ENCODE peak calls at places on chromosomes 1 and 21, in eight cellular contexts. One of them, this sample, is unnamed.

GRCh38 chr1:74780600-74780999 is 47.6 kb downstream of the TYW3 start:
- DNase-seq in effector CD8-positive, alpha-beta T cell: no peak
- DNase-seq in RPMI8226: no peak
- DNase-seq in astrocyte of the hippocampus: peak; percentile 70
- DNase-seq in stimulated activated naive CD8-positive, alpha-beta T cell treated with anti-CD3 and anti-CD28 coated beads, Interleukin-15, Interleukin-2, amounts not matched to agents 100 U/mL and 50 U/mL, for 24 hours: no peak
- DNase-seq in GM23248: no peak
- DNase-seq in activated CD8-positive, alpha-beta memory T cell treated with anti-CD3 and anti-CD28 coated beads, Interleukin-2, amount 50 U/mL, for 4 hours: no peak
- DNase-seq in EH: no peak
- DNase-seq in this sample: no peak

GRCh38 chr21:37257967-37258877 is 8.9 kb downstream of the VPS26C start:
- DNase-seq in GM23248: peak; percentile 84
- DNase-seq in RPMI8226: peak; percentile 94
- DNase-seq in activated CD8-positive, alpha-beta memory T cell treated with anti-CD3 and anti-CD28 coated beads, Interleukin-2, amount 50 U/mL, for 4 hours: peak; percentile 74
- DNase-seq in astrocyte of the hippocampus: peak; percentile 78
- DNase-seq in EH: peak; percentile 65
- DNase-seq in stimulated activated naive CD8-positive, alpha-beta T cell treated with anti-CD3 and anti-CD28 coated beads, Interleukin-15, Interleukin-2, amounts not matched to agents 100 U/mL and 50 U/mL, for 24 hours: peak; percentile 85
- DNase-seq in effector CD8-positive, alpha-beta T cell: peak; percentile 77
- DNase-seq in this sample: peak; percentile 82

GRCh38 chr1:26349196-26349885 is 4.6 kb downstream of the CRYBG2 start:
- DNase-seq in stimulated activated naive CD8-positive, alpha-beta T cell treated with anti-CD3 and anti-CD28 coated beads, Interleukin-15, Interleukin-2, amounts not matched to agents 100 U/mL and 50 U/mL, for 24 hours: no peak
- DNase-seq in effector CD8-positive, alpha-beta T cell: no peak
- DNase-seq in GM23248: peak; percentile 82
- DNase-seq in activated CD8-positive, alpha-beta memory T cell treated with anti-CD3 and anti-CD28 coated beads, Interleukin-2, amount 50 U/mL, for 4 hours: no peak
- DNase-seq in EH: peak; percentile 90
- DNase-seq in RPMI8226: no peak
- DNase-seq in astrocyte of the hippocampus: peak; percentile 33
- DNase-seq in this sample: no peak

GRCh38 chr1:154863702-154864174 is 6.3 kb downstream of the KCNN3 start:
- DNase-seq in GM23248: peak; percentile 61
- DNase-seq in RPMI8226: peak; percentile 54
- DNase-seq in effector CD8-positive, alpha-beta T cell: no peak
- DNase-seq in EH: peak; percentile 75
- DNase-seq in activated CD8-positive, alpha-beta memory T cell treated with anti-CD3 and anti-CD28 coated beads, Interleukin-2, amount 50 U/mL, for 4 hours: peak; percentile 31
- DNase-seq in astrocyte of the hippocampus: peak; percentile 70
- DNase-seq in stimulated activated naive CD8-positive, alpha-beta T cell treated with anti-CD3 and anti-CD28 coated beads, Interleukin-15, Interleukin-2, amounts not matched to agents 100 U/mL and 50 U/mL, for 24 hours: peak; percentile 54
- DNase-seq in this sample: no peak

GRCh38 chr1:24048205-24048869 is 63.6 kb downstream of the MYOM3 start:
- DNase-seq in astrocyte of the hippocampus: peak; percentile 29
- DNase-seq in stimulated activated naive CD8-positive, alpha-beta T cell treated with anti-CD3 and anti-CD28 coated beads, Interleukin-15, Interleukin-2, amounts not matched to agents 100 U/mL and 50 U/mL, for 24 hours: no peak
- DNase-seq in effector CD8-positive, alpha-beta T cell: no peak
- DNase-seq in RPMI8226: no peak
- DNase-seq in activated CD8-positive, alpha-beta memory T cell treated with anti-CD3 and anti-CD28 coated beads, Interleukin-2, amount 50 U/mL, for 4 hours: no peak
- DNase-seq in EH: peak; percentile 38
- DNase-seq in GM23248: peak; percentile 12
- DNase-seq in this sample: no peak

GRCh38 chr1:167973832-167974231 is 37.0 kb upstream of the MPC2 start:
- DNase-seq in stimulated activated naive CD8-positive, alpha-beta T cell treated with anti-CD3 and anti-CD28 coated beads, Interleukin-15, Interleukin-2, amounts not matched to agents 100 U/mL and 50 U/mL, for 24 hours: no peak
- DNase-seq in effector CD8-positive, alpha-beta T cell: no peak
- DNase-seq in RPMI8226: peak; percentile 6
- DNase-seq in astrocyte of the hippocampus: no peak
- DNase-seq in EH: no peak
- DNase-seq in GM23248: no peak
- DNase-seq in activated CD8-positive, alpha-beta memory T cell treated with anti-CD3 and anti-CD28 coated beads, Interleukin-2, amount 50 U/mL, for 4 hours: no peak
- DNase-seq in this sample: no peak

GRCh38 chr1:5110508-5110907 is 456.1 kb downstream of the AJAP1 start:
- DNase-seq in stimulated activated naive CD8-positive, alpha-beta T cell treated with anti-CD3 and anti-CD28 coated beads, Interleukin-15, Interleukin-2, amounts not matched to agents 100 U/mL and 50 U/mL, for 24 hours: no peak
- DNase-seq in GM23248: no peak
- DNase-seq in activated CD8-positive, alpha-beta memory T cell treated with anti-CD3 and anti-CD28 coated beads, Interleukin-2, amount 50 U/mL, for 4 hours: no peak
- DNase-seq in effector CD8-positive, alpha-beta T cell: no peak
- DNase-seq in astrocyte of the hippocampus: no peak
- DNase-seq in EH: no peak
- DNase-seq in RPMI8226: no peak
- DNase-seq in this sample: no peak

GRCh38 chr1:91730781-91731732 is 154.9 kb downstream of the TGFBR3 start:
- DNase-seq in activated CD8-positive, alpha-beta memory T cell treated with anti-CD3 and anti-CD28 coated beads, Interleukin-2, amount 50 U/mL, for 4 hours: no peak
- DNase-seq in GM23248: peak; percentile 66
- DNase-seq in effector CD8-positive, alpha-beta T cell: no peak
- DNase-seq in EH: no peak
- DNase-seq in RPMI8226: peak; percentile 74
- DNase-seq in stimulated activated naive CD8-positive, alpha-beta T cell treated with anti-CD3 and anti-CD28 coated beads, Interleukin-15, Interleukin-2, amounts not matched to agents 100 U/mL and 50 U/mL, for 24 hours: peak; percentile 46
- DNase-seq in astrocyte of the hippocampus: peak; percentile 48
- DNase-seq in this sample: peak; percentile 90

GRCh38 chr1:109788695-109789521 is 25.2 kb upstream of the EPS8L3 start:
- DNase-seq in effector CD8-positive, alpha-beta T cell: no peak
- DNase-seq in astrocyte of the hippocampus: no peak
- DNase-seq in stimulated activated naive CD8-positive, alpha-beta T cell treated with anti-CD3 and anti-CD28 coated beads, Interleukin-15, Interleukin-2, amounts not matched to agents 100 U/mL and 50 U/mL, for 24 hours: no peak
- DNase-seq in GM23248: peak; percentile 50
- DNase-seq in activated CD8-positive, alpha-beta memory T cell treated with anti-CD3 and anti-CD28 coated beads, Interleukin-2, amount 50 U/mL, for 4 hours: no peak
- DNase-seq in RPMI8226: peak; percentile 66
- DNase-seq in EH: no peak
- DNase-seq in this sample: no peak

GRCh38 chr1:3418600-3418999 is 35.9 kb upstream of the ARHGEF16 start:
- DNase-seq in activated CD8-positive, alpha-beta memory T cell treated with anti-CD3 and anti-CD28 coated beads, Interleukin-2, amount 50 U/mL, for 4 hours: no peak
- DNase-seq in RPMI8226: no peak
- DNase-seq in effector CD8-positive, alpha-beta T cell: no peak
- DNase-seq in stimulated activated naive CD8-positive, alpha-beta T cell treated with anti-CD3 and anti-CD28 coated beads, Interleukin-15, Interleukin-2, amounts not matched to agents 100 U/mL and 50 U/mL, for 24 hours: no peak
- DNase-seq in astrocyte of the hippocampus: no peak
- DNase-seq in GM23248: no peak
- DNase-seq in EH: no peak
- DNase-seq in this sample: no peak

GRCh38 chr1:179706339-179706941 is 36.7 kb upstream of the FAM163A start:
- DNase-seq in stimulated activated naive CD8-positive, alpha-beta T cell treated with anti-CD3 and anti-CD28 coated beads, Interleukin-15, Interleukin-2, amounts not matched to agents 100 U/mL and 50 U/mL, for 24 hours: peak; percentile 68
- DNase-seq in RPMI8226: peak; percentile 71
- DNase-seq in GM23248: peak; percentile 70
- DNase-seq in EH: peak; percentile 70
- DNase-seq in activated CD8-positive, alpha-beta memory T cell treated with anti-CD3 and anti-CD28 coated beads, Interleukin-2, amount 50 U/mL, for 4 hours: peak; percentile 46
- DNase-seq in effector CD8-positive, alpha-beta T cell: peak; percentile 36
- DNase-seq in astrocyte of the hippocampus: peak; percentile 77
- DNase-seq in this sample: no peak

GRCh38 chr1:27133990-27134389 is 20.9 kb downstream of the SLC9A1 start:
- DNase-seq in GM23248: no peak
- DNase-seq in astrocyte of the hippocampus: no peak
- DNase-seq in effector CD8-positive, alpha-beta T cell: no peak
- DNase-seq in EH: no peak
- DNase-seq in RPMI8226: no peak
- DNase-seq in stimulated activated naive CD8-positive, alpha-beta T cell treated with anti-CD3 and anti-CD28 coated beads, Interleukin-15, Interleukin-2, amounts not matched to agents 100 U/mL and 50 U/mL, for 24 hours: no peak
- DNase-seq in activated CD8-positive, alpha-beta memory T cell treated with anti-CD3 and anti-CD28 coated beads, Interleukin-2, amount 50 U/mL, for 4 hours: no peak
- DNase-seq in this sample: no peak

GRCh38 chr1:161198877-161199431 is at the start of gene ADAMTS4:
- DNase-seq in stimulated activated naive CD8-positive, alpha-beta T cell treated with anti-CD3 and anti-CD28 coated beads, Interleukin-15, Interleukin-2, amounts not matched to agents 100 U/mL and 50 U/mL, for 24 hours: no peak
- DNase-seq in effector CD8-positive, alpha-beta T cell: no peak
- DNase-seq in RPMI8226: no peak
- DNase-seq in EH: peak; percentile 95
- DNase-seq in astrocyte of the hippocampus: no peak
- DNase-seq in activated CD8-positive, alpha-beta memory T cell treated with anti-CD3 and anti-CD28 coated beads, Interleukin-2, amount 50 U/mL, for 4 hours: no peak
- DNase-seq in GM23248: peak; percentile 91
- DNase-seq in this sample: peak; percentile 15

GRCh38 chr1:47181095-47181954 is 8.5 kb downstream of the PDZK1IP1 start:
- DNase-seq in effector CD8-positive, alpha-beta T cell: no peak
- DNase-seq in astrocyte of the hippocampus: no peak
- DNase-seq in stimulated activated naive CD8-positive, alpha-beta T cell treated with anti-CD3 and anti-CD28 coated beads, Interleukin-15, Interleukin-2, amounts not matched to agents 100 U/mL and 50 U/mL, for 24 hours: no peak
- DNase-seq in EH: no peak
- DNase-seq in GM23248: no peak
- DNase-seq in RPMI8226: no peak
- DNase-seq in activated CD8-positive, alpha-beta memory T cell treated with anti-CD3 and anti-CD28 coated beads, Interleukin-2, amount 50 U/mL, for 4 hours: no peak
- DNase-seq in this sample: no peak

GRCh38 chr1:43706598-43707190 is 642 bp upstream of the ST3GAL3 start:
- DNase-seq in GM23248: peak; percentile 57
- DNase-seq in activated CD8-positive, alpha-beta memory T cell treated with anti-CD3 and anti-CD28 coated beads, Interleukin-2, amount 50 U/mL, for 4 hours: peak; percentile 24
- DNase-seq in EH: peak; percentile 35
- DNase-seq in RPMI8226: peak; percentile 65
- DNase-seq in astrocyte of the hippocampus: peak; percentile 49
- DNase-seq in effector CD8-positive, alpha-beta T cell: no peak
- DNase-seq in stimulated activated naive CD8-positive, alpha-beta T cell treated with anti-CD3 and anti-CD28 coated beads, Interleukin-15, Interleukin-2, amounts not matched to agents 100 U/mL and 50 U/mL, for 24 hours: peak; percentile 34
- DNase-seq in this sample: no peak

GRCh38 chr1:153633161-153633746 is 612 bp upstream of the CHTOP start:
- DNase-seq in EH: peak; percentile 13
- DNase-seq in GM23248: no peak
- DNase-seq in stimulated activated naive CD8-positive, alpha-beta T cell treated with anti-CD3 and anti-CD28 coated beads, Interleukin-15, Interleukin-2, amounts not matched to agents 100 U/mL and 50 U/mL, for 24 hours: no peak
- DNase-seq in effector CD8-positive, alpha-beta T cell: no peak
- DNase-seq in astrocyte of the hippocampus: no peak
- DNase-seq in activated CD8-positive, alpha-beta memory T cell treated with anti-CD3 and anti-CD28 coated beads, Interleukin-2, amount 50 U/mL, for 4 hours: no peak
- DNase-seq in RPMI8226: no peak
- DNase-seq in this sample: no peak

GRCh38 chr1:102550729-102551384 is 554.1 kb upstream of the OLFM3 start:
- DNase-seq in astrocyte of the hippocampus: peak; percentile 20
- DNase-seq in activated CD8-positive, alpha-beta memory T cell treated with anti-CD3 and anti-CD28 coated beads, Interleukin-2, amount 50 U/mL, for 4 hours: no peak
- DNase-seq in RPMI8226: peak; percentile 31
- DNase-seq in effector CD8-positive, alpha-beta T cell: no peak
- DNase-seq in GM23248: peak; percentile 62
- DNase-seq in stimulated activated naive CD8-positive, alpha-beta T cell treated with anti-CD3 and anti-CD28 coated beads, Interleukin-15, Interleukin-2, amounts not matched to agents 100 U/mL and 50 U/mL, for 24 hours: peak; percentile 5
- DNase-seq in EH: peak; percentile 53
- DNase-seq in this sample: no peak

GRCh38 chr1:246532519-246532918 is 25.4 kb upstream of the SMYD3 start:
- DNase-seq in activated CD8-positive, alpha-beta memory T cell treated with anti-CD3 and anti-CD28 coated beads, Interleukin-2, amount 50 U/mL, for 4 hours: no peak
- DNase-seq in GM23248: peak; percentile 4
- DNase-seq in stimulated activated naive CD8-positive, alpha-beta T cell treated with anti-CD3 and anti-CD28 coated beads, Interleukin-15, Interleukin-2, amounts not matched to agents 100 U/mL and 50 U/mL, for 24 hours: no peak
- DNase-seq in RPMI8226: no peak
- DNase-seq in effector CD8-positive, alpha-beta T cell: no peak
- DNase-seq in astrocyte of the hippocampus: no peak
- DNase-seq in EH: peak; percentile 11
- DNase-seq in this sample: no peak

GRCh38 chr1:47424336-47424982 is 8.4 kb downstream of the FOXE3 start:
- DNase-seq in stimulated activated naive CD8-positive, alpha-beta T cell treated with anti-CD3 and anti-CD28 coated beads, Interleukin-15, Interleukin-2, amounts not matched to agents 100 U/mL and 50 U/mL, for 24 hours: no peak
- DNase-seq in EH: peak; percentile 76
- DNase-seq in effector CD8-positive, alpha-beta T cell: no peak
- DNase-seq in activated CD8-positive, alpha-beta memory T cell treated with anti-CD3 and anti-CD28 coated beads, Interleukin-2, amount 50 U/mL, for 4 hours: no peak
- DNase-seq in GM23248: peak; percentile 81
- DNase-seq in astrocyte of the hippocampus: peak; percentile 73
- DNase-seq in RPMI8226: peak; percentile 43
- DNase-seq in this sample: no peak

GRCh38 chr1:84620720-84621313 is 46.6 kb upstream of the CTBS start:
- DNase-seq in astrocyte of the hippocampus: peak; percentile 92
- DNase-seq in GM23248: peak; percentile 87
- DNase-seq in EH: peak; percentile 72
- DNase-seq in activated CD8-positive, alpha-beta memory T cell treated with anti-CD3 and anti-CD28 coated beads, Interleukin-2, amount 50 U/mL, for 4 hours: peak; percentile 75
- DNase-seq in effector CD8-positive, alpha-beta T cell: peak; percentile 72
- DNase-seq in stimulated activated naive CD8-positive, alpha-beta T cell treated with anti-CD3 and anti-CD28 coated beads, Interleukin-15, Interleukin-2, amounts not matched to agents 100 U/mL and 50 U/mL, for 24 hours: peak; percentile 87
- DNase-seq in RPMI8226: peak; percentile 76
- DNase-seq in this sample: peak; percentile 84

GRCh38 chr1:65418522-65419185 is 1.8 kb upstream of the LEPR start:
- DNase-seq in stimulated activated naive CD8-positive, alpha-beta T cell treated with anti-CD3 and anti-CD28 coated beads, Interleukin-15, Interleukin-2, amounts not matched to agents 100 U/mL and 50 U/mL, for 24 hours: no peak
- DNase-seq in RPMI8226: no peak
- DNase-seq in effector CD8-positive, alpha-beta T cell: no peak
- DNase-seq in activated CD8-positive, alpha-beta memory T cell treated with anti-CD3 and anti-CD28 coated beads, Interleukin-2, amount 50 U/mL, for 4 hours: no peak
- DNase-seq in GM23248: peak; percentile 22
- DNase-seq in EH: peak; percentile 30
- DNase-seq in astrocyte of the hippocampus: no peak
- DNase-seq in this sample: no peak

GRCh38 chr1:208652300-208653160 is 408.3 kb upstream of the PLXNA2 start:
- DNase-seq in activated CD8-positive, alpha-beta memory T cell treated with anti-CD3 and anti-CD28 coated beads, Interleukin-2, amount 50 U/mL, for 4 hours: no peak
- DNase-seq in astrocyte of the hippocampus: peak; percentile 87
- DNase-seq in effector CD8-positive, alpha-beta T cell: no peak
- DNase-seq in EH: peak; percentile 78
- DNase-seq in stimulated activated naive CD8-positive, alpha-beta T cell treated with anti-CD3 and anti-CD28 coated beads, Interleukin-15, Interleukin-2, amounts not matched to agents 100 U/mL and 50 U/mL, for 24 hours: peak; percentile 10
- DNase-seq in GM23248: peak; percentile 76
- DNase-seq in RPMI8226: peak; percentile 67
- DNase-seq in this sample: no peak

GRCh38 chr1:180309338-180309737 is 79.3 kb downstream of the LHX4 start:
- DNase-seq in GM23248: peak; percentile 73
- DNase-seq in RPMI8226: no peak
- DNase-seq in astrocyte of the hippocampus: peak; percentile 65
- DNase-seq in stimulated activated naive CD8-positive, alpha-beta T cell treated with anti-CD3 and anti-CD28 coated beads, Interleukin-15, Interleukin-2, amounts not matched to agents 100 U/mL and 50 U/mL, for 24 hours: no peak
- DNase-seq in activated CD8-positive, alpha-beta memory T cell treated with anti-CD3 and anti-CD28 coated beads, Interleukin-2, amount 50 U/mL, for 4 hours: no peak
- DNase-seq in EH: peak; percentile 73
- DNase-seq in effector CD8-positive, alpha-beta T cell: no peak
- DNase-seq in this sample: no peak

GRCh38 chr1:154463512-154463990 is 38.5 kb upstream of the TDRD10 start:
- DNase-seq in GM23248: peak; percentile 17
- DNase-seq in stimulated activated naive CD8-positive, alpha-beta T cell treated with anti-CD3 and anti-CD28 coated beads, Interleukin-15, Interleukin-2, amounts not matched to agents 100 U/mL and 50 U/mL, for 24 hours: peak; percentile 51
- DNase-seq in effector CD8-positive, alpha-beta T cell: peak; percentile 15
- DNase-seq in RPMI8226: no peak
- DNase-seq in EH: peak; percentile 63
- DNase-seq in astrocyte of the hippocampus: no peak
- DNase-seq in activated CD8-positive, alpha-beta memory T cell treated with anti-CD3 and anti-CD28 coated beads, Interleukin-2, amount 50 U/mL, for 4 hours: peak; percentile 53
- DNase-seq in this sample: peak; percentile 84

GRCh38 chr1:46202975-46203737 is at the start of gene LURAP1:
- DNase-seq in EH: peak; percentile 76
- DNase-seq in stimulated activated naive CD8-positive, alpha-beta T cell treated with anti-CD3 and anti-CD28 coated beads, Interleukin-15, Interleukin-2, amounts not matched to agents 100 U/mL and 50 U/mL, for 24 hours: peak; percentile 58
- DNase-seq in effector CD8-positive, alpha-beta T cell: no peak
- DNase-seq in GM23248: peak; percentile 80
- DNase-seq in astrocyte of the hippocampus: peak; percentile 85
- DNase-seq in RPMI8226: peak; percentile 41
- DNase-seq in activated CD8-positive, alpha-beta memory T cell treated with anti-CD3 and anti-CD28 coated beads, Interleukin-2, amount 50 U/mL, for 4 hours: peak; percentile 63
- DNase-seq in this sample: no peak

GRCh38 chr1:60989745-60990718 is 92.3 kb upstream of the NFIA start:
- DNase-seq in EH: peak; percentile 94
- DNase-seq in effector CD8-positive, alpha-beta T cell: no peak
- DNase-seq in astrocyte of the hippocampus: peak; percentile 83
- DNase-seq in activated CD8-positive, alpha-beta memory T cell treated with anti-CD3 and anti-CD28 coated beads, Interleukin-2, amount 50 U/mL, for 4 hours: no peak
- DNase-seq in RPMI8226: no peak
- DNase-seq in GM23248: peak; percentile 87
- DNase-seq in stimulated activated naive CD8-positive, alpha-beta T cell treated with anti-CD3 and anti-CD28 coated beads, Interleukin-15, Interleukin-2, amounts not matched to agents 100 U/mL and 50 U/mL, for 24 hours: no peak
- DNase-seq in this sample: no peak

GRCh38 chr1:153070243-153070642 is 1.2 kb downstream of the SPRR2B start:
- DNase-seq in GM23248: no peak
- DNase-seq in effector CD8-positive, alpha-beta T cell: no peak
- DNase-seq in stimulated activated naive CD8-positive, alpha-beta T cell treated with anti-CD3 and anti-CD28 coated beads, Interleukin-15, Interleukin-2, amounts not matched to agents 100 U/mL and 50 U/mL, for 24 hours: no peak
- DNase-seq in RPMI8226: no peak
- DNase-seq in astrocyte of the hippocampus: no peak
- DNase-seq in activated CD8-positive, alpha-beta memory T cell treated with anti-CD3 and anti-CD28 coated beads, Interleukin-2, amount 50 U/mL, for 4 hours: no peak
- DNase-seq in EH: no peak
- DNase-seq in this sample: no peak

GRCh38 chr1:178494569-178494971 is 2.2 kb downstream of the CLEC20A start:
- DNase-seq in GM23248: no peak
- DNase-seq in effector CD8-positive, alpha-beta T cell: no peak
- DNase-seq in activated CD8-positive, alpha-beta memory T cell treated with anti-CD3 and anti-CD28 coated beads, Interleukin-2, amount 50 U/mL, for 4 hours: no peak
- DNase-seq in stimulated activated naive CD8-positive, alpha-beta T cell treated with anti-CD3 and anti-CD28 coated beads, Interleukin-15, Interleukin-2, amounts not matched to agents 100 U/mL and 50 U/mL, for 24 hours: no peak
- DNase-seq in astrocyte of the hippocampus: no peak
- DNase-seq in EH: no peak
- DNase-seq in RPMI8226: no peak
- DNase-seq in this sample: peak; percentile 29

GRCh38 chr1:192904438-192904895 is 95.6 kb downstream of the RGS2 start:
- DNase-seq in RPMI8226: no peak
- DNase-seq in GM23248: peak; percentile 81
- DNase-seq in stimulated activated naive CD8-positive, alpha-beta T cell treated with anti-CD3 and anti-CD28 coated beads, Interleukin-15, Interleukin-2, amounts not matched to agents 100 U/mL and 50 U/mL, for 24 hours: no peak
- DNase-seq in EH: peak; percentile 80
- DNase-seq in effector CD8-positive, alpha-beta T cell: no peak
- DNase-seq in astrocyte of the hippocampus: peak; percentile 91
- DNase-seq in activated CD8-positive, alpha-beta memory T cell treated with anti-CD3 and anti-CD28 coated beads, Interleukin-2, amount 50 U/mL, for 4 hours: no peak
- DNase-seq in this sample: no peak

GRCh38 chr1:96464159-96464558 is 257.4 kb upstream of the PTBP2 start:
- DNase-seq in astrocyte of the hippocampus: peak; percentile 12
- DNase-seq in activated CD8-positive, alpha-beta memory T cell treated with anti-CD3 and anti-CD28 coated beads, Interleukin-2, amount 50 U/mL, for 4 hours: no peak
- DNase-seq in effector CD8-positive, alpha-beta T cell: no peak
- DNase-seq in EH: no peak
- DNase-seq in RPMI8226: no peak
- DNase-seq in GM23248: no peak
- DNase-seq in stimulated activated naive CD8-positive, alpha-beta T cell treated with anti-CD3 and anti-CD28 coated beads, Interleukin-15, Interleukin-2, amounts not matched to agents 100 U/mL and 50 U/mL, for 24 hours: no peak
- DNase-seq in this sample: no peak

GRCh38 chr1:34858901-34859441 is 578 bp downstream of the SMIM12 start:
- DNase-seq in activated CD8-positive, alpha-beta memory T cell treated with anti-CD3 and anti-CD28 coated beads, Interleukin-2, amount 50 U/mL, for 4 hours: peak; percentile 54
- DNase-seq in GM23248: peak; percentile 74
- DNase-seq in stimulated activated naive CD8-positive, alpha-beta T cell treated with anti-CD3 and anti-CD28 coated beads, Interleukin-15, Interleukin-2, amounts not matched to agents 100 U/mL and 50 U/mL, for 24 hours: peak; percentile 48
- DNase-seq in RPMI8226: peak; percentile 31
- DNase-seq in effector CD8-positive, alpha-beta T cell: no peak
- DNase-seq in EH: peak; percentile 53
- DNase-seq in astrocyte of the hippocampus: peak; percentile 56
- DNase-seq in this sample: no peak

GRCh38 chr1:66999640-67000400 is 54.1 kb downstream of the SLC35D1 start:
- DNase-seq in effector CD8-positive, alpha-beta T cell: no peak
- DNase-seq in astrocyte of the hippocampus: no peak
- DNase-seq in stimulated activated naive CD8-positive, alpha-beta T cell treated with anti-CD3 and anti-CD28 coated beads, Interleukin-15, Interleukin-2, amounts not matched to agents 100 U/mL and 50 U/mL, for 24 hours: no peak
- DNase-seq in activated CD8-positive, alpha-beta memory T cell treated with anti-CD3 and anti-CD28 coated beads, Interleukin-2, amount 50 U/mL, for 4 hours: no peak
- DNase-seq in GM23248: no peak
- DNase-seq in EH: no peak
- DNase-seq in RPMI8226: no peak
- DNase-seq in this sample: no peak

GRCh38 chr1:115329965-115330364 is 8.1 kb downstream of the NGF start:
- DNase-seq in EH: peak; percentile 94
- DNase-seq in activated CD8-positive, alpha-beta memory T cell treated with anti-CD3 and anti-CD28 coated beads, Interleukin-2, amount 50 U/mL, for 4 hours: no peak
- DNase-seq in astrocyte of the hippocampus: peak; percentile 37
- DNase-seq in stimulated activated naive CD8-positive, alpha-beta T cell treated with anti-CD3 and anti-CD28 coated beads, Interleukin-15, Interleukin-2, amounts not matched to agents 100 U/mL and 50 U/mL, for 24 hours: no peak
- DNase-seq in GM23248: peak; percentile 61
- DNase-seq in effector CD8-positive, alpha-beta T cell: no peak
- DNase-seq in RPMI8226: no peak
- DNase-seq in this sample: no peak

GRCh38 chr21:14737922-14738321 is 191.8 kb upstream of the SAMSN1 start:
- DNase-seq in RPMI8226: peak; percentile 72
- DNase-seq in stimulated activated naive CD8-positive, alpha-beta T cell treated with anti-CD3 and anti-CD28 coated beads, Interleukin-15, Interleukin-2, amounts not matched to agents 100 U/mL and 50 U/mL, for 24 hours: peak; percentile 30
- DNase-seq in effector CD8-positive, alpha-beta T cell: peak; percentile 2
- DNase-seq in activated CD8-positive, alpha-beta memory T cell treated with anti-CD3 and anti-CD28 coated beads, Interleukin-2, amount 50 U/mL, for 4 hours: peak; percentile 28
- DNase-seq in EH: peak; percentile 19
- DNase-seq in GM23248: peak; percentile 55
- DNase-seq in astrocyte of the hippocampus: peak; percentile 33
- DNase-seq in this sample: peak; percentile 74

This sample was measured in natural killer cell treated with Interleukin-12 subunit alpha and Interleukin-12 subunit beta and Interleukin-15 and Interleukin-18, amount 100 ng/mL, for 72 hours.